ENCODE peak calls at places on chromosome 16, in five cellular contexts. S is breast epithelium, F is stomach, U is body of pancreas, E is spleen. I is an unnamed sample.

GRCh38 chr16:1300664-1301476 is 8.6 kb upstream of the UBE2I start:
- DNase-seq in F (peak; percentile 80), E (peak; percentile 94), U (peak; percentile 84), S (peak; percentile 81), I (no peak)

GRCh38 chr16:69724414-69724873 is 1.9 kb downstream of the NQO1 start:
- DNase-seq in F (no peak), E (peak; percentile 13), U (no peak), S (no peak), I (no peak)

GRCh38 chr16:425740-426114 is 278 bp downstream of the RAB11FIP3 start:
- DNase-seq in F (no peak), U (no peak), S (no peak), E (no peak), I (no peak)

GRCh38 chr16:1431497-1432270 is 806 bp downstream of the PERCC1 start:
- DNase-seq in E (no peak), U (no peak), F (no peak), S (no peak), I (no peak)

GRCh38 chr16:57998484-57998883 is 2.0 kb downstream of the ZNF319 start:
- DNase-seq in F (peak; percentile 46), E (peak; percentile 90), U (no peak), S (no peak), I (no peak)

GRCh38 chr16:16982614-16983013 is 488.1 kb downstream of the XYLT1 start:
- DNase-seq in F (no peak), S (no peak), U (no peak), E (no peak), I (no peak)

GRCh38 chr16:66292241-66292935 is 74.1 kb upstream of the CDH5 start:
- DNase-seq in E (no peak), S (no peak), U (no peak), F (no peak), I (no peak)

GRCh38 chr16:531494-532125 is 4.1 kb downstream of the CAPN15 start:
- DNase-seq in U (no peak), E (no peak), F (no peak), S (no peak), I (no peak)

GRCh38 chr16:84848991-84849634 is 29.3 kb downstream of the CRISPLD2 start:
- DNase-seq in S (no peak), U (no peak), E (no peak), F (no peak), I (no peak)

GRCh38 chr16:4306439-4307214 is 9.2 kb upstream of the GLIS2 start:
- DNase-seq in U (no peak), E (peak; percentile 81), S (no peak), F (no peak), I (no peak)

GRCh38 chr16:30382398-30383015 is at the start of gene SEPTIN1:
- DNase-seq in U (no peak), S (no peak), E (peak; percentile 94), F (no peak), I (no peak)

GRCh38 chr16:57609541-57610401 is 18.7 kb upstream of the ADGRG1 start:
- DNase-seq in U (peak; percentile 71), E (peak; percentile 82), S (no peak), F (peak; percentile 79), I (no peak)

GRCh38 chr16:23408242-23409201 is 44.5 kb downstream of the COG7 start:
- DNase-seq in E (peak; percentile 51), S (peak; percentile 42), F (no peak), U (peak; percentile 74), I (no peak)

GRCh38 chr16:28981517-28981916 is 3.3 kb upstream of the LAT start:
- DNase-seq in S (no peak), F (no peak), U (peak; percentile 16), E (no peak), I (no peak)

GRCh38 chr16:26019885-26020284 is 328.1 kb downstream of the HS3ST4 start:
- DNase-seq in E (no peak), U (no peak), F (no peak), S (no peak), I (no peak)

GRCh38 chr16:15775663-15776304 is 81.0 kb downstream of the MYH11 start:
- DNase-seq in F (no peak), E (peak; percentile 5), U (no peak), S (no peak), I (no peak)

GRCh38 chr16:71723537-71724319 is 773 bp downstream of the PHLPP2 start:
- DNase-seq in E (peak; percentile 94), F (peak; percentile 85), U (peak; percentile 86), S (peak; percentile 62), I (no peak)

DNA sequence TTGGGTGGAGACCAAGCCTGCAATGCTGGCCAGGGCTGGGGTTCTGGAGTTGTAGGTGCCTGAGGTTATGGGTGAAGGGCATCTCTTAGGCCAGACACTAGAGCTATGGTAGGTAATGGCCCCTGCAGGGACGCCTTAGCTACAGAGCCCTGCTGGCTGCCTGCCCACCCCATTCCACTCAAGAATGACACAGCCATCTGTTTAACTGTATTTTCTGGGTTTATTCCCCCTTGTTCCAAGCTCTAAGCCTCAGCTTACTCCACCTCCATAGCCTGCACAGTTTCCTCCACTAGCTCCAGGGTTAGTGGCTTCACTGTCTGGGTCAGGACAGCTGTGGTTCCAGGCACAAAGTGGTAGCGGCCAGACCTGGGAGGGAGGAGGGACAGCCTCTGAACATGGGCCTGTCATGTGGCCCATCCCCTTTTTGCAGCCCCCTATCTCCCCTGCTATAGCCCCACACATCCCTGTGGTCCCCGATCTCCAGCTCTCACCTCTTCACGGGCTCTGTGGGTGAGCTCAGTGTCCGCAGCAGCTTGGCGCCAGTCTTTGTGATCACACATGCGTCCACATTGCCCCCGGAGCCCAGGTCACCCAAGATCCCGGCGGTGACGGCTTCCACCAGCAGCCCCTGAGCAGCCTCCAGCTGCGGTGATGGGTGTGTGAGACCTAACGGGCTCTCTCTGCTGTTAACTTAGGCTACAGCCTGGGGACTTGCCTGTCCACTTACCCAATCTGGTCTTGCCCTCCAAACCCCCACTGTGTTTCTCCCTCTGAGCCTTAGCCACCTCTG is 2.1 kb downstream of the PSMB10 start:
- DNase-seq in E (peak; percentile 84), S (no peak), U (peak; percentile 50), F (no peak), I (no peak)
- H3K4me3 ChIP-seq in E (no peak overlapping the region), S (peak overlapping the region; percentile 89), U (peak overlapping the region; percentile 37), F (peak overlapping the region; percentile 75), I (peak overlapping the region; percentile 73)

DNA sequence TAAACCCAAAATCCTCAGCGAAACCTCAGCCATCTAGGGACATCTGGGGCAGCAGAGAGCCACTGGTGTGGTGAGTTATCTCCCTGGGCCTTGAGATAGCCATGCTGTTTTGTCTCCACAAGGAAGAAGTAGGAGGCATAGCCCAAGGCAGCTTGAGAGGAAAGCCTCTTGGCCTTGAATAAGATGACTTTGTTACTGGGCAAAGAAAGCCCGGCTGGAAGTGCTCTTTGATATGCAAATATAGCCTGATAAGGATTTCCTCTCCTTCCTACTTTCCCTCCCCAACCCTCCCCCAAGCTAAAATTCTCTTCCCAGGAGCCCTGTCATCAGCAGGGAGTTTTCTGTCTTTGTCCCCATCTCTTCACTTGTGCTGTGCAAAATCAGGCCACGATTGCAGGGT is 694.4 kb downstream of the MAF start:
- DNase-seq in S (no peak), F (no peak), E (no peak), U (no peak), I (no peak)
- H3K4me3 ChIP-seq in S (no peak overlapping the region), F (no peak overlapping the region), E (no peak overlapping the region), U (no peak overlapping the region), I (no peak overlapping the region)

GRCh38 chr16:47037396-47037745 is 63.9 kb upstream of the DNAJA2 start:
- DNase-seq in U (no peak), S (no peak), E (no peak), F (peak; percentile 28), I (no peak)
- H3K4me3 ChIP-seq in U (peak overlapping the region; percentile 16), S (peak overlapping the region; percentile 88), E (peak overlapping the region; percentile 62), F (peak overlapping the region; percentile 67), I (peak overlapping the region; percentile 73)

GRCh38 chr16:11329080-11329491 is 16.2 kb upstream of the RMI2 start:
- DNase-seq in U (no peak), F (no peak), S (no peak), E (no peak), I (no peak)
- H3K4me3 ChIP-seq in U (no peak overlapping the region), F (no peak overlapping the region), S (no peak overlapping the region), E (no peak overlapping the region), I (no peak overlapping the region)

GRCh38 chr16:68473358-68474064 is 25.2 kb upstream of the SMPD3 start:
- DNase-seq in S (no peak), F (no peak), E (no peak), U (no peak), I (no peak)
- H3K4me3 ChIP-seq in S (no peak overlapping the region), F (no peak overlapping the region), E (no peak overlapping the region), U (no peak overlapping the region), I (no peak overlapping the region)

GRCh38 chr16:67665598-67665997 is 952 bp downstream of the ENKD1 start:
- DNase-seq in S (no peak), F (no peak), E (no peak), U (no peak), I (no peak)
- H3K4me3 ChIP-seq in S (peak overlapping the region; percentile 99), F (peak overlapping the region; percentile 90), E (peak overlapping the region; percentile 83), U (peak overlapping the region; percentile 73), I (peak overlapping the region; percentile 67)

GRCh38 chr16:68452176-68452575 is 3.9 kb upstream of the SMPD3 start:
- DNase-seq in F (no peak), E (no peak), S (no peak), U (no peak), I (no peak)
- H3K4me3 ChIP-seq in F (no peak overlapping the region), E (no peak overlapping the region), S (no peak overlapping the region), U (no peak overlapping the region), I (no peak overlapping the region)

GRCh38 chr16:76857402-76857801 is 333.6 kb upstream of the MON1B start:
- DNase-seq in U (no peak), S (no peak), F (no peak), E (no peak), I (no peak)

GRCh38 chr16:76856112-76856511 is 334.9 kb upstream of the MON1B start:
- DNase-seq in S (no peak), F (no peak), U (no peak), E (no peak), I (no peak)

DNA sequence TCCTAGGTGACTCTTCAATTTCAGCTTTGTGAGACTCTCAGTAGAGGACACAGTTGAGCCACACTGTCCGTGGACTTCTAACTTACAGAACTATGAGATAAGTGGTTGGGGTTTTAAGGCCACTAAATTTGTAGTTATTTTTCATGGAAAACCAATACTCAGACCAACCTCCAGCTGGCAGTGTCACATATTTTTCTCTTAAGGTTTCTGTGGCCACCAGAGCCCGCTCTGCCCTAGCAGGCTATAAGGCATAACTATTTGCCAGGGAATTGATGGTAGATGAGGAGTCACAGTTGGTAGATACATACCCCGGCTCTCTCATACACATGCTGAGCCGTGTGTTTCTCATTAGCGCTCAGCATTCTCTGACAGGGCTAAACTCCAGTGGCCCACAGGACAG is 336.8 kb upstream of the MON1B start:
- DNase-seq in E (no peak), U (peak; percentile 16), S (no peak), F (no peak), I (no peak)
- H3K4me3 ChIP-seq in E (no peak overlapping the region), U (no peak overlapping the region), S (no peak overlapping the region), F (no peak overlapping the region), I (no peak overlapping the region)

I was measured in esophagus muscularis mucosa.